ENCODE peak calls at places on chromosomes 11 and 22, in four cellular contexts. Z is body of pancreas, B is AML-193, W is RPMI8226. M is an unnamed sample.

GRCh38 chr11:58513747-58514367 is 6.0 kb upstream of the OR5B21 start:
- DNase-seq in Z (peak; percentile 43), W (peak; percentile 59), B (peak; percentile 13), M (peak; percentile 9)

GRCh38 chr11:65502274-65502851 is 3.5 kb downstream of the MALAT1 start:
- DNase-seq in W (peak; percentile 32), B (no peak), Z (no peak), M (no peak)

GRCh38 chr11:3163241-3163981 is 1.7 kb downstream of the OSBPL5 start:
- DNase-seq in W (peak; percentile 15), Z (peak; percentile 15), B (no peak), M (no peak)

GRCh38 chr22:44888491-44888941 is 121.3 kb downstream of the PHF21B start:
- DNase-seq in B (no peak), W (no peak), Z (no peak), M (no peak)

GRCh38 chr11:93728792-93729128 is 12.5 kb downstream of the TAF1D start:
- DNase-seq in B (no peak), W (no peak), Z (no peak), M (no peak)

GRCh38 chr22:26667140-26667539 is 9.8 kb downstream of the MIAT start:
- DNase-seq in W (no peak), Z (no peak), B (no peak), M (no peak)

GRCh38 chr11:44629732-44630345 is 64.4 kb downstream of the CD82 start:
- DNase-seq in W (no peak), Z (no peak), B (no peak), M (no peak)

GRCh38 chr11:64998141-64998540 is 1.4 kb upstream of the BATF2 start:
- DNase-seq in B (no peak), Z (no peak), W (no peak), M (peak; percentile 6)

GRCh38 chr22:44887941-44888366 is 121.9 kb downstream of the PHF21B start:
- DNase-seq in W (no peak), Z (no peak), B (no peak), M (no peak)

GRCh38 chr22:38706101-38706884 is 549 bp downstream of the GTPBP1 start:
- DNase-seq in W (peak; percentile 53), B (no peak), Z (peak; percentile 48), M (no peak)

GRCh38 chr11:12110714-12111481 is 508 bp downstream of the MICAL2 start:
- DNase-seq in B (peak; percentile 17), W (peak; percentile 34), Z (peak; percentile 35), M (peak; percentile 31)

GRCh38 chr11:93492464-93493251 is 50.5 kb downstream of the SMCO4 start:
- DNase-seq in Z (no peak), W (no peak), B (no peak), M (no peak)

GRCh38 chr11:44171518-44171917 is 76.0 kb downstream of the EXT2 start:
- DNase-seq in Z (no peak), B (no peak), W (no peak), M (no peak)

GRCh38 chr11:69563306-69563705 is 77.7 kb upstream of the CCND1 start:
- DNase-seq in Z (no peak), W (no peak), B (no peak), M (no peak)

GRCh38 chr22:48888466-48889208 is 939.0 kb downstream of the BRD1 start:
- DNase-seq in W (no peak), Z (no peak), B (no peak), M (no peak)

GRCh38 chr11:34940026-34940677 is 23.7 kb downstream of the PDHX start:
- DNase-seq in B (no peak), Z (no peak), W (no peak), M (no peak)

GRCh38 chr22:39068033-39068785 is 8.9 kb upstream of the APOBEC3G start:
- DNase-seq in B (no peak), W (no peak), Z (no peak), M (no peak)

GRCh38 chr11:68460741-68461283 is at the start of gene PPP6R3:
- DNase-seq in B (no peak), W (no peak), Z (no peak), M (no peak)

GRCh38 chr11:2419638-2420501 is 19.3 kb downstream of the TSSC4 start:
- DNase-seq in W (peak; percentile 77), Z (peak; percentile 79), B (peak; percentile 54), M (peak; percentile 12)

GRCh38 chr22:37386441-37386840 is 40.8 kb downstream of the ELFN2 start:
- DNase-seq in Z (no peak), B (no peak), W (no peak), M (no peak)